ENCODE peak calls at places on chromosome 2, in seven cellular contexts. One of them, this sample, is unnamed. For H3K27me3, the result is how much of the 10 kb centered on the place peaks cover.

GRCh38 chr2:200319587-200320337 is 13.3 kb downstream of the SPATS2L start:
- DNase-seq in heart right ventricle: no peak
- DNase-seq in adrenal gland: no peak
- DNase-seq in lung: no peak
- DNase-seq in AG04450: no peak
- DNase-seq in GM23338: no peak
- DNase-seq in PC-3: peak
- DNase-seq in this sample: no peak

GRCh38 chr2:217204358-217204757 is 344.5 kb upstream of the TNP1 start:
- DNase-seq in AG04450: no peak
- DNase-seq in adrenal gland: no peak
- DNase-seq in GM23338: no peak
- DNase-seq in heart right ventricle: no peak
- DNase-seq in lung: no peak
- DNase-seq in PC-3: peak
- DNase-seq in this sample: no peak

GRCh38 chr2:156399950-156400703 is 36.1 kb upstream of the GPD2 start:
- DNase-seq in GM23338: peak
- DNase-seq in PC-3: peak
- DNase-seq in adrenal gland: peak
- DNase-seq in AG04450: peak
- DNase-seq in heart right ventricle: peak
- DNase-seq in lung: peak
- DNase-seq in this sample: peak

GRCh38 chr2:167480232-167480985 is 592.1 kb downstream of the XIRP2 start:
- DNase-seq in AG04450: no peak
- DNase-seq in adrenal gland: no peak
- DNase-seq in lung: no peak
- DNase-seq in PC-3: no peak
- DNase-seq in GM23338: peak
- DNase-seq in heart right ventricle: no peak
- DNase-seq in this sample: no peak

GRCh38 chr2:214076527-214076926 is 334.3 kb upstream of the VWC2L start:
- DNase-seq in GM23338: no peak
- DNase-seq in adrenal gland: no peak
- DNase-seq in heart right ventricle: no peak
- DNase-seq in AG04450: no peak
- DNase-seq in lung: no peak
- DNase-seq in PC-3: peak
- DNase-seq in this sample: no peak

GRCh38 chr2:171327043-171327496 is 106.7 kb downstream of the METTL8 start:
- DNase-seq in PC-3: no peak
- DNase-seq in AG04450: no peak
- DNase-seq in adrenal gland: no peak
- DNase-seq in GM23338: peak
- DNase-seq in lung: no peak
- DNase-seq in heart right ventricle: no peak
- DNase-seq in this sample: no peak

GRCh38 chr2:171208648-171209047 is 48.0 kb upstream of the TLK1 start:
- DNase-seq in heart right ventricle: no peak
- DNase-seq in lung: no peak
- DNase-seq in PC-3: no peak
- DNase-seq in GM23338: no peak
- DNase-seq in adrenal gland: no peak
- DNase-seq in AG04450: no peak
- DNase-seq in this sample: no peak

GRCh38 chr2:219851801-219852481 is 224.5 kb downstream of the SLC4A3 start:
- DNase-seq in GM23338: no peak
- DNase-seq in lung: no peak
- DNase-seq in PC-3: peak
- DNase-seq in heart right ventricle: peak
- DNase-seq in AG04450: no peak
- DNase-seq in adrenal gland: no peak
- DNase-seq in this sample: no peak

GRCh38 chr2:212811036-212811805 is 272.6 kb upstream of the ERBB4 start:
- DNase-seq in lung: no peak
- DNase-seq in adrenal gland: no peak
- DNase-seq in AG04450: no peak
- DNase-seq in PC-3: no peak
- DNase-seq in heart right ventricle: no peak
- DNase-seq in GM23338: no peak
- DNase-seq in this sample: no peak

DNA sequence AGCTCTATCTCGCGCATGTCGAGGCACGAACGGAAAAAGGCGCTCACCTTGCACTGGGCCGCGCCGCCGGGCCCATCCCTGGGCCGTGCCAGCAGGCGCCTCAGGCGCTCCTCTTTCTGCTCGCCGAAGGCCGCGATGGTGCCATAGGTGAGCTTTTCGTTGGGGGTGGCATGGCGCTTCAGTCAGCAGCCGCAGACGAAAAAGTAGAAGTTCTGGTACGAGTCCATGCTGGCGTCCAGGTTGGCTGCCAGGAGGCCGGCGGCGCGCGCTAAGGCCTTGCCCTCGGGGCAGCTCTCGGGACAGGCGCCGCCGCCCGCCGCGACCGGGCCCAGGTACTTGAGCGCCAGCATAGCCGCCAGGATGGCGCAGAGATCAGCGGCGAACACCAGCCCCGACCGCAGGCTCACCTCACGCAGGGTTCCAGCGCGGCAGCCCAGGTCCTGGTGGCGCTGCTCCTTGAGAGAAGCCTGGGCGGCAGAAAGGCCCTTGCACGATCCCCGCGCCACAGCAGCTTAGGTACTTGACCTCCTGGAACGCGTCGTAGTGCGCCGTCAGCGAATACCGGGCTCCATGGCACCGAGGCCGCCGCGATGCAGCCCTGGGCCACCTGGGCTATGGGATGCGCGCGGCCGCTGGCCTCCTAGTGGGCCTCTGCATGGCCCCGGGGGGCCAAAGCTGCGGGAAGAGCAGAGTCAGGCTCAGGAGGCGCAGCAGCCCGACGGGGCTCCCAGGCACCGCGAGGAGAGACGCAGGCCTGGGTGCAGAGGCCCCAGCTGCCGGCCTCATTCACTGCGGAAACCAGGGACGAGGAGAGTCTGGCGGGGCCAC is 12.8 kb downstream of the ALPG start:
- DNase-seq in lung: no peak
- DNase-seq in adrenal gland: no peak
- DNase-seq in PC-3: no peak
- DNase-seq in GM23338: peak
- DNase-seq in AG04450: no peak
- DNase-seq in heart right ventricle: no peak
- DNase-seq in this sample: no peak
- H3K27me3 ChIP-seq in lung: under half
- H3K27me3 ChIP-seq in adrenal gland: half or more
- H3K27me3 ChIP-seq in PC-3: under half
- H3K27me3 ChIP-seq in GM23338: under half
- H3K27me3 ChIP-seq in AG04450: half or more
- H3K27me3 ChIP-seq in heart right ventricle: half or more
- H3K27me3 ChIP-seq in this sample: under half

GRCh38 chr2:46842876-46843275 is 72.7 kb downstream of the MCFD2 start:
- DNase-seq in AG04450: no peak
- DNase-seq in lung: no peak
- DNase-seq in PC-3: no peak
- DNase-seq in heart right ventricle: no peak
- DNase-seq in adrenal gland: no peak
- DNase-seq in GM23338: no peak
- DNase-seq in this sample: no peak

GRCh38 chr2:46844034-46844433 is 71.6 kb downstream of the MCFD2 start:
- DNase-seq in AG04450: no peak
- DNase-seq in PC-3: no peak
- DNase-seq in GM23338: no peak
- DNase-seq in adrenal gland: no peak
- DNase-seq in heart right ventricle: no peak
- DNase-seq in lung: no peak
- DNase-seq in this sample: no peak

GRCh38 chr2:46846454-46846990 is 69.1 kb downstream of the MCFD2 start:
- DNase-seq in AG04450: no peak
- DNase-seq in heart right ventricle: no peak
- DNase-seq in adrenal gland: no peak
- DNase-seq in lung: no peak
- DNase-seq in GM23338: no peak
- DNase-seq in PC-3: no peak
- DNase-seq in this sample: no peak

GRCh38 chr2:46845542-46846453 is 69.8 kb downstream of the MCFD2 start:
- DNase-seq in GM23338: no peak
- DNase-seq in heart right ventricle: no peak
- DNase-seq in lung: no peak
- DNase-seq in PC-3: no peak
- DNase-seq in adrenal gland: peak
- DNase-seq in AG04450: no peak
- DNase-seq in this sample: no peak

GRCh38 chr2:46844443-46844842 is 71.2 kb downstream of the MCFD2 start:
- DNase-seq in PC-3: no peak
- DNase-seq in lung: no peak
- DNase-seq in AG04450: no peak
- DNase-seq in adrenal gland: no peak
- DNase-seq in heart right ventricle: no peak
- DNase-seq in GM23338: no peak
- DNase-seq in this sample: no peak
- H3K27me3 ChIP-seq in PC-3: under half
- H3K27me3 ChIP-seq in lung: under half
- H3K27me3 ChIP-seq in AG04450: under half
- H3K27me3 ChIP-seq in adrenal gland: under half
- H3K27me3 ChIP-seq in heart right ventricle: under half
- H3K27me3 ChIP-seq in GM23338: under half
- H3K27me3 ChIP-seq in this sample: under half

GRCh38 chr2:41999882-42000281 is 47.9 kb upstream of the PKDCC start:
- DNase-seq in AG04450: no peak
- DNase-seq in heart right ventricle: no peak
- DNase-seq in PC-3: no peak
- DNase-seq in adrenal gland: no peak
- DNase-seq in lung: no peak
- DNase-seq in GM23338: no peak
- DNase-seq in this sample: no peak

GRCh38 chr2:42007596-42007995 is 40.2 kb upstream of the PKDCC start:
- DNase-seq in adrenal gland: no peak
- DNase-seq in AG04450: no peak
- DNase-seq in lung: no peak
- DNase-seq in GM23338: no peak
- DNase-seq in heart right ventricle: no peak
- DNase-seq in PC-3: no peak
- DNase-seq in this sample: no peak

GRCh38 chr2:41998789-41999470 is 48.9 kb upstream of the PKDCC start:
- DNase-seq in heart right ventricle: peak
- DNase-seq in PC-3: no peak
- DNase-seq in AG04450: no peak
- DNase-seq in GM23338: no peak
- DNase-seq in lung: no peak
- DNase-seq in adrenal gland: no peak
- DNase-seq in this sample: no peak

GRCh38 chr2:41998201-41998781 is 49.5 kb upstream of the PKDCC start:
- DNase-seq in AG04450: no peak
- DNase-seq in adrenal gland: no peak
- DNase-seq in GM23338: no peak
- DNase-seq in PC-3: no peak
- DNase-seq in heart right ventricle: no peak
- DNase-seq in lung: no peak
- DNase-seq in this sample: no peak

DNA sequence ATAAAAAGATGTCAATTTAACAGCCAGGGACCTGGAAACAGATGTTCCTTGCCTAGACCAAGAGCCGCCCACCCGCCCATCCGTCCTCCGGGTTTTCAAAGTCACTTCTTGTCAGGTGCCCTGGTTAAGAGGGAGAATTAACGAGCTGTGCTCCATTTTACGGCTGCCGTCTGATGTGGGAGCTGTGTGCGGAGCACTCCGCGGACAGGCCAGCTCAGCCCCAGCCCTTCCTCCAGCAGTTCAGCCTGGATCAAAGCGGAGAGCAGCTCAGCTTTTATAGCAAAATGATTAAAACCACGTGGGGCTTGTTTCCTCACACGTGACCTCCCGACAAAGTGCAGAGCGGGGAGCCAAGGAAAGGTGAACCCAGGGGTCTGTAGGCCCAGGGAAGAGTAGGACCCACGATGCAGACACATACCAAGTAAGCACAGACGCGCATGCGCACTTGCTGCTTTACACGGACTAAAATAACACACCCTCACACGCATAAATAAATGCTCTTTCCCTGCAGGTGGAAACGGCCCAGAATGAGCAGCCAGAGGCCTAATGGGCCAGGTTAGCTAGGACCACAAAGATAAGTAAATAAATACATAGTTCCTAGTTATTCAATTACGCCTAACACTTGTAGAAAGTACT is 46.0 kb upstream of the PKDCC start:
- DNase-seq in AG04450: no peak
- DNase-seq in GM23338: no peak
- DNase-seq in PC-3: no peak
- DNase-seq in heart right ventricle: no peak
- DNase-seq in lung: no peak
- DNase-seq in adrenal gland: no peak
- DNase-seq in this sample: no peak
- H3K27me3 ChIP-seq in AG04450: under half
- H3K27me3 ChIP-seq in GM23338: under half
- H3K27me3 ChIP-seq in PC-3: under half
- H3K27me3 ChIP-seq in heart right ventricle: under half
- H3K27me3 ChIP-seq in lung: under half
- H3K27me3 ChIP-seq in adrenal gland: under half
- H3K27me3 ChIP-seq in this sample: under half

DNA sequence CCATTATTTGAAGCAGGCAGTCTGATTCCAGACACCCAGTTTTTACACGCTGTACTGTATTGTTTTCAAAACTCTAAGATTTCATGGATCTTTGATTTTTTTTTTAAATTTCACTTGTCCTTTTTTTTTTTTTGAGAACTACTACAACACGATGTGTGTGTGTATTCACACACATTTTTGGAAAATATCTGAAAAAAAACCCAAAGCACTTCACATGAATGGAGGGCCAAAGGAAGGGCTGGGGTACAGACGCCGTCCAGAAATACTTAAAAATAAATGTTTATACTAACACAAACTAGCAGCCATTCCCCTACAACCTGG is 314 bp upstream of the SSB start:
- DNase-seq in AG04450: no peak
- DNase-seq in GM23338: no peak
- DNase-seq in lung: no peak
- DNase-seq in PC-3: no peak
- DNase-seq in heart right ventricle: no peak
- DNase-seq in adrenal gland: no peak
- DNase-seq in this sample: no peak
- H3K27me3 ChIP-seq in AG04450: under half
- H3K27me3 ChIP-seq in GM23338: under half
- H3K27me3 ChIP-seq in lung: under half
- H3K27me3 ChIP-seq in PC-3: under half
- H3K27me3 ChIP-seq in heart right ventricle: under half
- H3K27me3 ChIP-seq in adrenal gland: under half
- H3K27me3 ChIP-seq in this sample: under half